ENCODE peak calls at places on chromosomes 12 and 14, in eight cellular contexts. L is WERI-Rb-1; U is ovary; H is CD8-positive, alpha-beta T cell; X is substantia nigra; P is CD8-positive, alpha-beta memory T cell; F is caudate nucleus; T is tibial artery. M is an unnamed sample.

GRCh38 chr12:777550-778047 is 25.2 kb downstream of the WNK1 start:
- DNase-seq in L (no peak), U (no peak), H (no peak), X (no peak), P (no peak), F (no peak), T (no peak), M (no peak)

GRCh38 chr12:3574986-3575385 is 84.0 kb downstream of the PRMT8 start:
- DNase-seq in L (no peak), U (no peak), H (no peak), X (no peak), P (no peak), F (no peak), T (no peak), M (no peak)

GRCh38 chr14:101200650-101201516 is 297.4 kb upstream of the RTL1 start:
- DNase-seq in L (no peak), U (no peak), H (no peak), X (no peak), P (no peak), F (no peak), T (no peak), M (no peak)

GRCh38 chr12:2177751-2178150 is 125.0 kb downstream of the CACNA1C start:
- DNase-seq in L (no peak), U (no peak), H (no peak), X (no peak), P (no peak), F (no peak), T (no peak), M (no peak)

GRCh38 chr12:62291888-62292760 is 31.9 kb downstream of the USP15 start:
- DNase-seq in L (no peak), U (no peak), H (no peak), X (no peak), P (no peak), F (no peak), T (no peak), M (no peak)

GRCh38 chr12:119512772-119513497 is 80.6 kb upstream of the TMEM233 start:
- DNase-seq in L (no peak), U (no peak), H (no peak), X (no peak), P (no peak), F (no peak), T (no peak), M (no peak)

GRCh38 chr12:50190859-50191258 is 23.7 kb upstream of the CERS5 start:
- DNase-seq in L (no peak), U (no peak), H (no peak), X (no peak), P (no peak), F (no peak), T (no peak), M (no peak)

GRCh38 chr14:104797112-104798044 is 1.8 kb upstream of the AKT1 start:
- DNase-seq in L (peak), U (no peak), H (no peak), X (no peak), P (no peak), F (no peak), T (no peak), M (no peak)

GRCh38 chr12:78392918-78393317 is 471.7 kb upstream of the SYT1 start:
- DNase-seq in L (no peak), U (no peak), H (no peak), X (no peak), P (no peak), F (no peak), T (no peak), M (no peak)

GRCh38 chr14:54772451-54772881 is 130.2 kb downstream of the GCH1 start:
- DNase-seq in L (no peak), U (no peak), H (no peak), X (no peak), P (no peak), F (no peak), T (no peak), M (no peak)

GRCh38 chr14:53124778-53125177 is 28.3 kb downstream of the DDHD1 start:
- DNase-seq in L (peak), U (no peak), H (no peak), X (no peak), P (no peak), F (no peak), T (no peak), M (no peak)

GRCh38 chr14:105864651-105865265 is 338.4 kb downstream of the TMEM121 start:
- DNase-seq in L (peak), U (peak), H (no peak), X (no peak), P (no peak), F (no peak), T (peak), M (no peak)

GRCh38 chr12:122747224-122748175 is 5.1 kb upstream of the DENR start:
- DNase-seq in L (no peak), U (no peak), H (no peak), X (no peak), P (no peak), F (no peak), T (peak), M (no peak)

GRCh38 chr12:52690351-52691075 is 10.3 kb upstream of the KRT1 start:
- DNase-seq in L (no peak), U (no peak), H (no peak), X (no peak), P (no peak), F (no peak), T (no peak), M (no peak)

GRCh38 chr12:104985206-104985605 is 910 bp upstream of the NOPCHAP1 start:
- DNase-seq in L (no peak), U (no peak), H (no peak), X (no peak), P (no peak), F (no peak), T (no peak), M (no peak)

GRCh38 chr12:6067152-6067916 is 57.1 kb downstream of the VWF start:
- DNase-seq in L (peak), U (no peak), H (no peak), X (no peak), P (no peak), F (no peak), T (no peak), M (no peak)

GRCh38 chr12:102461501-102461900 is 18.9 kb downstream of the IGF1 start:
- DNase-seq in L (no peak), U (no peak), H (no peak), X (no peak), P (no peak), F (no peak), T (no peak), M (no peak)

GRCh38 chr12:549476-550082 is 89.8 kb downstream of the B4GALNT3 start:
- DNase-seq in L (no peak), U (no peak), H (no peak), X (no peak), P (no peak), F (no peak), T (peak), M (no peak)

GRCh38 chr14:94110552-94111181 is at the start of gene IFI27:
- DNase-seq in L (no peak), U (peak), H (no peak), X (no peak), P (no peak), F (no peak), T (no peak), M (no peak)

GRCh38 chr14:78611796-78612571 is 441.8 kb downstream of the NRXN3 start:
- DNase-seq in L (no peak), U (no peak), H (no peak), X (no peak), P (no peak), F (no peak), T (no peak), M (no peak)

GRCh38 chr14:99667821-99668220 is 16.3 kb upstream of the CYP46A1 start:
- DNase-seq in L (no peak), U (no peak), H (no peak), X (no peak), P (no peak), F (no peak), T (no peak), M (no peak)

GRCh38 chr12:120239776-120240494 is 25.6 kb downstream of the PXN start:
- DNase-seq in L (no peak), U (no peak), H (no peak), X (no peak), P (no peak), F (no peak), T (no peak), M (no peak)

GRCh38 chr14:85731198-85731597 is 201.3 kb downstream of the FLRT2 start:
- DNase-seq in L (no peak), U (no peak), H (no peak), X (no peak), P (no peak), F (no peak), T (no peak), M (peak)

GRCh38 chr12:124696689-124697476 is 129.5 kb upstream of the NCOR2 start:
- DNase-seq in L (no peak), U (no peak), H (no peak), X (no peak), P (no peak), F (no peak), T (no peak), M (no peak)

GRCh38 chr12:91964501-91964900 is 181.1 kb downstream of the BTG1 start:
- DNase-seq in L (no peak), U (no peak), H (no peak), X (no peak), P (no peak), F (no peak), T (no peak), M (no peak)

GRCh38 chr12:47988073-47989022 is 15.9 kb downstream of the COL2A1 start:
- DNase-seq in L (no peak), U (no peak), H (no peak), X (no peak), P (no peak), F (no peak), T (peak), M (no peak)

GRCh38 chr12:7966558-7966957 is 30.6 kb upstream of the SLC2A3 start:
- DNase-seq in L (no peak), U (no peak), H (no peak), X (no peak), P (no peak), F (no peak), T (no peak), M (no peak)

GRCh38 chr12:63869656-63870055 is 25.2 kb downstream of the SRGAP1 start:
- DNase-seq in L (no peak), U (no peak), H (no peak), X (no peak), P (no peak), F (no peak), T (no peak), M (no peak)

GRCh38 chr12:52181757-52182156 is 10.1 kb downstream of the KRT80 start:
- DNase-seq in L (no peak), U (no peak), H (no peak), X (no peak), P (no peak), F (no peak), T (no peak), M (peak)

GRCh38 chr14:81127785-81128184 is 93.0 kb downstream of the GTF2A1 start:
- DNase-seq in L (no peak), U (no peak), H (no peak), X (no peak), P (no peak), F (no peak), T (no peak), M (no peak)

DNA sequence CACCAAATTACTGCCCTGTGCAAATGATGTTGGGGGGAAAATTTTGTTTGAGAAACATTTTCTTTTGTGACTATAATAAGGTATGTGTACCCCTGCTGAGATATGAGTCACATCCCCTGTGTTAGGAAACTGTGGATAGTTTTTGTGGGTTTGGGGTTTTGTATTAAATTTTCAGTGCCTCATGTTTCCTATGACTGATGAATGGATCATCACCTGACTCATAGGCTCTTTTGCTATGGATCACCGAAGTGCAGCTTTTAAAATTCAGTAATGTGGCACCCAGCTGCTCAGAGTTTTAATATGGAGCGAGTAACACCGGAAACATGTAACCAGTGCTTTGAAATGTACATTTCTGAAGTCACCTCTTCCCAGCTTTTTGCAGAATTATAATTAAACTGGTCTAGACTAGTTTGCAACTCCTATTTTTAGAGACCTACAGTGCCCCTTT is 167.4 kb upstream of the HMGA2 start:
- DNase-seq in L (no peak), U (no peak), H (no peak), X (no peak), P (no peak), F (no peak), T (no peak), M (peak)
- H3K27ac ChIP-seq in L (no peak), U (no peak), H (no peak), X (no peak), P (no peak), F (no peak), T (no peak), M (no peak)

GRCh38 chr12:40058721-40059190 is 47.1 kb downstream of the SLC2A13 start:
- DNase-seq in L (no peak), U (no peak), H (no peak), X (no peak), P (no peak), F (no peak), T (no peak), M (no peak)
- H3K27ac ChIP-seq in L (no peak), U (no peak), H (no peak), X (no peak), P (no peak), F (no peak), T (no peak), M (no peak)

GRCh38 chr12:58412466-58412865 is 471.1 kb downstream of the ATP23 start:
- DNase-seq in L (no peak), U (no peak), H (no peak), X (no peak), P (no peak), F (no peak), T (no peak), M (no peak)

GRCh38 chr12:58416211-58416610 is 474.8 kb downstream of the ATP23 start:
- DNase-seq in L (no peak), U (no peak), H (no peak), X (no peak), P (no peak), F (no peak), T (no peak), M (peak)

GRCh38 chr12:58414398-58414871 is 473.1 kb downstream of the ATP23 start:
- DNase-seq in L (no peak), U (no peak), H (no peak), X (no peak), P (no peak), F (no peak), T (no peak), M (peak)

GRCh38 chr12:58413794-58414193 is 472.4 kb downstream of the ATP23 start:
- DNase-seq in L (no peak), U (no peak), H (no peak), X (no peak), P (no peak), F (no peak), T (no peak), M (no peak)

DNA sequence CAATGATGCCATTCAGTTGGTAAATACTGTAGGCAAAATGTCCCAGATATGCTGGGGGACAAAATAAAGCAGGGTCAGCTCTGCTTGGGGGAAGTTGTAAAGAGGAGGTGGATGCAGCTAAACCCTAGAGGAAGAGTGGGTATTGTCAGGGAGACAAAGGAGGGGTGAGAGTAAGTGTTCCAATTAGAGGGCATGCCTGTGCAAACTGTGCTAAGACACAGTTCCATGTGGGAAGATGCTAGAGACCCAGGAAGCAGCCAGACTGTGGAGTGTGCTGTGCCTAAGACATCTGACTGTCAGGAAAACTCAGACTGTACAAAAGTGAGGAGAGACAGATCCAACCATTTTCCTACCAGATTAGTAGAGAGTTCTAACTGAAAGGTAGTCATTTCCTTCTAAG is 474.3 kb downstream of the ATP23 start:
- DNase-seq in L (no peak), U (no peak), H (no peak), X (no peak), P (no peak), F (no peak), T (no peak), M (no peak)
- H3K27ac ChIP-seq in L (no peak), U (no peak), H (no peak), X (no peak), P (no peak), F (no peak), T (no peak), M (no peak)

GRCh38 chr12:96400631-96401060 is 407 bp upstream of the CDK17 start:
- DNase-seq in L (no peak), U (no peak), H (no peak), X (no peak), P (no peak), F (no peak), T (no peak), M (no peak)
- H3K27ac ChIP-seq in L (peak), U (peak), H (peak), X (peak), P (peak), F (peak), T (peak), M (peak)

DNA sequence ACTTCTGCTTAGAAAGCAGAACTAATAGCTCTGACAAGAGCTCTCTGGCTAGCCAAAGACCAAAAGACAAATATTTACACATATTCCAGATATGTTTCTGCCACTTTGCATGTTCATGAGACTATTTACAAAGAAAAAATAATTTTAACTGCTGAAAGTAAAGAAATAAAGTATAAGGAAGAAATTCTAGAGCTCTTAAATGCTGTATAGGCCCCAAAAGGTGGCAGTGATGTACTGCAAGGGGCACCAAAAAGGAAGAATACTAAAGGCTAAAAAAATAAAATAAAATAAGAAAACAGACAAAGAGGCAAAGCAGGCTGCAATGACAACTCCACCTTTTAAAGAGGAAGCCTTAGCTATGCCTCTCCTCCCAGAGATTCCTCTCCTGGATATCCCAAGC is 23.0 kb downstream of the KLRK1 start:
- DNase-seq in L (no peak), U (no peak), H (no peak), X (no peak), P (no peak), F (no peak), T (no peak), M (no peak)
- H3K27ac ChIP-seq in L (no peak), U (peak), H (no peak), X (peak), P (no peak), F (peak), T (peak), M (no peak)

DNA sequence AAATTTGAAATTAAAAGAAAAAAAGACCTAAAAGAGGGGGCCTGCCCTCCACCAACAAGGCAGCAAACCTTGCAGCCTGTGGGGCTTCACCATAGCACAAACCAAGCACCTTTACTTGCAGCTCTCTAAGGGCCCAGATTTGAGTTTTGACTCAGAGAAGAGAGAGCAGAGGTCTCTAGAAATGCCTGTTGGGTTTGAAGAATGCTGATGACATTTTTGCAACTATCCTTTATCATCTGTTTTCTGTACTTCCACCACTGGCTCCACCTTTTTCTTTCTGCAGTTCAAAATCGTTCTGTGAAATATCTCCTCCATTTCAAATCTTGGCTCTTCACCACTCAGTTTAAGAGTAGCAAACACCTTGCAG is 83.8 kb upstream of the HMGA2 start:
- DNase-seq in L (no peak), U (no peak), H (no peak), X (no peak), P (no peak), F (no peak), T (no peak), M (no peak)
- H3K27ac ChIP-seq in L (no peak), U (no peak), H (no peak), X (no peak), P (no peak), F (no peak), T (no peak), M (peak)

GRCh38 chr14:33849455-33849801 is 101.4 kb downstream of the EGLN3 start:
- DNase-seq in L (no peak), U (no peak), H (no peak), X (no peak), P (no peak), F (no peak), T (no peak), M (no peak)
- H3K27ac ChIP-seq in L (no peak), U (no peak), H (no peak), X (peak), P (no peak), F (peak), T (no peak), M (no peak)

DNA sequence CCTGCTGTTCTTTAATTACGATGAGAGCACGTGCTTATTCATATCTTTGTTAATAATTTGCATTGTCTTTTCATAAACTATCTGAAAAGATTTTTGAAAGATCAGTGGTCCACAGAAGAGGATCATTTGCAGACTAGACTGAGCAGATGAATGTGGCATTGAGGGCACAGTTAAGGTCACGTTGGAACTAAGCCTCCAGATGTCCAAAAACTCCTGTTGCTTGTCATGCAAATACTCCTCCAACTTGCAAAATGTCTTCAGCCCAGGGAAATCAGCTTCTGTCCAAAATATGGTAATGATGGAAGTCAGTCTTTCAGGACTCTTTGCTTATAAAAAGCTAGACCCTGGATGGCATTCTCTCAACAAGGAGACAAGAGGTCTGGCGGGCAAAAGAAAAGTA is 201.6 kb upstream of the TMEM260 start:
- DNase-seq in L (no peak), U (no peak), H (no peak), X (no peak), P (no peak), F (no peak), T (no peak), M (no peak)
- H3K27ac ChIP-seq in L (no peak), U (no peak), H (no peak), X (no peak), P (no peak), F (no peak), T (peak), M (peak)

DNA sequence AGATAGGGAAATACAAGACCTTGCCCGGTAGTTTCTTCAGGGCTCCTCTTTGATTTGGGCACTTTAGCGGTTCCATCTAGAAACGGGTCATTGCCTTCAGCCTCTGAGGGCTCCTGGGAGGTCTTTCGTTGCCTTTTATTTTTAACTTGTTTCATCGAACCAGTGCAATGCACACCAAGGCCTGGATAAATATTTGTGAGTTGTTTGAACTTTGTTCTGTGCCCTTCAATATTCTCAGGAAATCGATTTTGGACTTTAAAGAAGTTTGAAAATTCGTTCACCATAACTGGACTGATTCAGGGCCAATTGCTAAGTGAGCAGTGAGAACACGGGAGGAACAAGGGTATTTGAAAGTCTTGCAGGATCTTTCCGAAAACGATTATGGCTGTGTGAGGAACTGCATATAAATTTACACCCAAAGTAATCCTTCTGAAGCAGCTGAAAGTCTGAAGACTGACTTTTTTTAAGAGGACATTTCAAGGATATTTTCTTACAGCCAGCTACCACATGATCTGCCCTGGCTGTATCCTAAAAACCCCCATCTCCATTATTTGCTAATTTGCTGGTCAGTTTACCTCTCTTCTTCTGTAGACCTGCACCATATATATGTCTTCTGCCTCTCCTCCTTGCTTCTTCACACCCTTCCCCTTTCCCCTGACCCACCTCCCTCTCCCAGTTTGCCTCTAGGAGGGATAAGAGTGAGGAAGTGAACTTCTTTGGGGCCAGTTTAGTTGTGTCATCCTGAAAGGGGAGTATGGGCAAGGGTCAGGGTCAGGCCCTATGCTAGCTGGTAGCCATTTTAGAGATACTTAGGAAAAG is 8.0 kb downstream of the DUSP6 start:
- DNase-seq in L (no peak), U (no peak), H (no peak), X (no peak), P (no peak), F (no peak), T (no peak), M (no peak)
- H3K27ac ChIP-seq in L (no peak), U (no peak), H (no peak), X (no peak), P (no peak), F (no peak), T (peak), M (no peak)